ENCODE peak calls at places on chromosomes 3 and 15, in eight cellular contexts. One of them, this sample, is unnamed.

GRCh38 chr3:123158899-123159390 is 42.8 kb upstream of the SEC22A start:
- DNase-seq in pulmonary artery endothelial cell: no peak
- DNase-seq in kidney tubule cell: no peak
- DNase-seq in ELF-1: no peak
- DNase-seq in activated CD4-positive, CD25-positive, alpha-beta regulatory T cell: no peak
- DNase-seq in activated naive CD4-positive, alpha-beta T cell treated with anti-CD3 and anti-CD28 coated beads for 36 hours: no peak
- DNase-seq in activated CD8-positive, alpha-beta memory T cell treated with anti-CD3 and anti-CD28 coated beads, Interleukin-2, amount 50 U/mL, for 48 hours: no peak
- DNase-seq in HCT116: no peak
- DNase-seq in this sample: peak; percentile 8

GRCh38 chr3:95215437-95215836 is 1152.6 kb downstream of the NSUN3 start:
- DNase-seq in kidney tubule cell: no peak
- DNase-seq in activated CD8-positive, alpha-beta memory T cell treated with anti-CD3 and anti-CD28 coated beads, Interleukin-2, amount 50 U/mL, for 48 hours: no peak
- DNase-seq in pulmonary artery endothelial cell: no peak
- DNase-seq in activated CD4-positive, CD25-positive, alpha-beta regulatory T cell: no peak
- DNase-seq in activated naive CD4-positive, alpha-beta T cell treated with anti-CD3 and anti-CD28 coated beads for 36 hours: no peak
- DNase-seq in HCT116: no peak
- DNase-seq in ELF-1: no peak
- DNase-seq in this sample: no peak

GRCh38 chr3:179227349-179227748 is 23.6 kb downstream of the KCNMB3 start:
- DNase-seq in HCT116: peak; percentile 47
- DNase-seq in pulmonary artery endothelial cell: no peak
- DNase-seq in kidney tubule cell: peak; percentile 60
- DNase-seq in ELF-1: peak; percentile 3
- DNase-seq in activated naive CD4-positive, alpha-beta T cell treated with anti-CD3 and anti-CD28 coated beads for 36 hours: no peak
- DNase-seq in activated CD4-positive, CD25-positive, alpha-beta regulatory T cell: no peak
- DNase-seq in activated CD8-positive, alpha-beta memory T cell treated with anti-CD3 and anti-CD28 coated beads, Interleukin-2, amount 50 U/mL, for 48 hours: no peak
- DNase-seq in this sample: no peak

GRCh38 chr3:35617370-35617769 is 22.0 kb upstream of the ARPP21 start:
- DNase-seq in HCT116: no peak
- DNase-seq in activated naive CD4-positive, alpha-beta T cell treated with anti-CD3 and anti-CD28 coated beads for 36 hours: no peak
- DNase-seq in activated CD4-positive, CD25-positive, alpha-beta regulatory T cell: no peak
- DNase-seq in kidney tubule cell: peak; percentile 12
- DNase-seq in ELF-1: no peak
- DNase-seq in activated CD8-positive, alpha-beta memory T cell treated with anti-CD3 and anti-CD28 coated beads, Interleukin-2, amount 50 U/mL, for 48 hours: no peak
- DNase-seq in pulmonary artery endothelial cell: no peak
- DNase-seq in this sample: no peak

GRCh38 chr3:154728285-154728684 is 298.3 kb upstream of the GPR149 start:
- DNase-seq in pulmonary artery endothelial cell: no peak
- DNase-seq in activated CD8-positive, alpha-beta memory T cell treated with anti-CD3 and anti-CD28 coated beads, Interleukin-2, amount 50 U/mL, for 48 hours: no peak
- DNase-seq in ELF-1: no peak
- DNase-seq in HCT116: no peak
- DNase-seq in kidney tubule cell: no peak
- DNase-seq in activated naive CD4-positive, alpha-beta T cell treated with anti-CD3 and anti-CD28 coated beads for 36 hours: no peak
- DNase-seq in activated CD4-positive, CD25-positive, alpha-beta regulatory T cell: no peak
- DNase-seq in this sample: no peak

GRCh38 chr3:138125548-138126221 is 6.5 kb downstream of the A4GNT start:
- DNase-seq in activated naive CD4-positive, alpha-beta T cell treated with anti-CD3 and anti-CD28 coated beads for 36 hours: no peak
- DNase-seq in pulmonary artery endothelial cell: no peak
- DNase-seq in kidney tubule cell: peak; percentile 28
- DNase-seq in ELF-1: peak; percentile 59
- DNase-seq in activated CD4-positive, CD25-positive, alpha-beta regulatory T cell: no peak
- DNase-seq in activated CD8-positive, alpha-beta memory T cell treated with anti-CD3 and anti-CD28 coated beads, Interleukin-2, amount 50 U/mL, for 48 hours: no peak
- DNase-seq in HCT116: no peak
- DNase-seq in this sample: peak; percentile 58

GRCh38 chr15:66701422-66702034 is 508 bp upstream of the SMAD6 start:
- DNase-seq in ELF-1: peak; percentile 75
- DNase-seq in HCT116: peak; percentile 27
- DNase-seq in activated CD4-positive, CD25-positive, alpha-beta regulatory T cell: peak; percentile 24
- DNase-seq in kidney tubule cell: no peak
- DNase-seq in activated CD8-positive, alpha-beta memory T cell treated with anti-CD3 and anti-CD28 coated beads, Interleukin-2, amount 50 U/mL, for 48 hours: peak; percentile 72
- DNase-seq in activated naive CD4-positive, alpha-beta T cell treated with anti-CD3 and anti-CD28 coated beads for 36 hours: peak; percentile 20
- DNase-seq in pulmonary artery endothelial cell: no peak
- DNase-seq in this sample: peak; percentile 70

GRCh38 chr15:80789296-80789695 is 10.1 kb downstream of the CEMIP start:
- DNase-seq in ELF-1: no peak
- DNase-seq in activated CD4-positive, CD25-positive, alpha-beta regulatory T cell: no peak
- DNase-seq in kidney tubule cell: peak; percentile 16
- DNase-seq in pulmonary artery endothelial cell: no peak
- DNase-seq in activated CD8-positive, alpha-beta memory T cell treated with anti-CD3 and anti-CD28 coated beads, Interleukin-2, amount 50 U/mL, for 48 hours: no peak
- DNase-seq in activated naive CD4-positive, alpha-beta T cell treated with anti-CD3 and anti-CD28 coated beads for 36 hours: no peak
- DNase-seq in HCT116: no peak
- DNase-seq in this sample: peak; percentile 62

GRCh38 chr15:31497838-31498237 is 171.2 kb downstream of the KLF13 start:
- DNase-seq in pulmonary artery endothelial cell: no peak
- DNase-seq in activated naive CD4-positive, alpha-beta T cell treated with anti-CD3 and anti-CD28 coated beads for 36 hours: no peak
- DNase-seq in HCT116: no peak
- DNase-seq in kidney tubule cell: no peak
- DNase-seq in activated CD8-positive, alpha-beta memory T cell treated with anti-CD3 and anti-CD28 coated beads, Interleukin-2, amount 50 U/mL, for 48 hours: no peak
- DNase-seq in ELF-1: no peak
- DNase-seq in activated CD4-positive, CD25-positive, alpha-beta regulatory T cell: no peak
- DNase-seq in this sample: no peak

GRCh38 chr3:194364652-194365434 is 4.7 kb downstream of the LRRC15 start:
- DNase-seq in activated CD4-positive, CD25-positive, alpha-beta regulatory T cell: no peak
- DNase-seq in pulmonary artery endothelial cell: peak; percentile 49
- DNase-seq in activated CD8-positive, alpha-beta memory T cell treated with anti-CD3 and anti-CD28 coated beads, Interleukin-2, amount 50 U/mL, for 48 hours: no peak
- DNase-seq in activated naive CD4-positive, alpha-beta T cell treated with anti-CD3 and anti-CD28 coated beads for 36 hours: no peak
- DNase-seq in ELF-1: peak; percentile 91
- DNase-seq in HCT116: no peak
- DNase-seq in kidney tubule cell: no peak
- DNase-seq in this sample: peak; percentile 77